ENCODE peak calls at places on chromosomes 6 and 20, in five cellular contexts. H, I, T, D and G are unnamed samples.

GRCh38 chr6:39495023-39495422 is 172.5 kb upstream of the KCNK16 start:
- DNase-seq in T (no peak), H (peak), D (no peak), I (no peak), G (no peak)

GRCh38 chr6:34386316-34387137 is 5.9 kb downstream of the NUDT3 start:
- DNase-seq in I (no peak), D (no peak), H (peak), T (no peak), G (peak)

GRCh38 chr20:60765821-60766403 is 486.1 kb upstream of the CDH4 start:
- DNase-seq in D (no peak), I (no peak), T (no peak), H (no peak), G (no peak)

GRCh38 chr6:140140891-140141290 is 766.4 kb upstream of the CITED2 start:
- DNase-seq in H (no peak), I (no peak), D (no peak), T (no peak), G (no peak)

GRCh38 chr20:41176711-41177552 is 39.6 kb downstream of the PLCG1 start:
- DNase-seq in I (peak), T (no peak), H (no peak), D (no peak), G (no peak)

GRCh38 chr6:163635315-163635714 is 220.8 kb downstream of the QKI start:
- DNase-seq in I (no peak), D (no peak), T (no peak), H (no peak), G (no peak)

GRCh38 chr20:8855315-8855714 is 213.6 kb upstream of the PLCB4 start:
- DNase-seq in I (no peak), H (peak), T (no peak), D (no peak), G (peak)

GRCh38 chr6:100512203-100512862 is 47.6 kb upstream of the SIM1 start:
- DNase-seq in H (peak), I (no peak), T (peak), D (no peak), G (peak)

GRCh38 chr20:2585811-2586210 is 49.4 kb downstream of the TMC2 start:
- DNase-seq in D (no peak), I (no peak), T (no peak), H (peak), G (peak)

GRCh38 chr20:52593634-52594033 is 378.5 kb upstream of the TSHZ2 start:
- DNase-seq in H (peak), D (no peak), T (no peak), I (no peak), G (no peak)

GRCh38 chr6:167932468-167933276 is 64.8 kb upstream of the KIF25 start:
- DNase-seq in D (no peak), T (no peak), I (peak), H (peak), G (no peak)

GRCh38 chr6:14542670-14543366 is 425.2 kb downstream of the CD83 start:
- DNase-seq in D (no peak), H (peak), T (no peak), I (no peak), G (peak)

GRCh38 chr6:5610640-5611039 is 349.3 kb downstream of the FARS2 start:
- DNase-seq in D (no peak), H (no peak), I (no peak), T (no peak), G (no peak)

GRCh38 chr6:7587631-7588100 is 2.3 kb upstream of the SNRNP48 start:
- DNase-seq in D (no peak), H (peak), I (no peak), T (no peak), G (peak)

GRCh38 chr20:37172836-37173235 is 6.3 kb upstream of the RPN2 start:
- DNase-seq in T (no peak), D (no peak), H (no peak), I (no peak), G (no peak)

GRCh38 chr6:3210024-3210610 is 17.3 kb downstream of the TUBB2B start:
- DNase-seq in T (no peak), D (no peak), I (no peak), H (no peak), G (no peak)

GRCh38 chr6:134400941-134401340 is 83.0 kb upstream of the SGK1 start:
- DNase-seq in I (no peak), D (no peak), H (no peak), T (no peak), G (no peak)

GRCh38 chr6:81995548-81996289 is 243.2 kb upstream of the TENT5A start:
- DNase-seq in I (no peak), D (no peak), T (no peak), H (peak), G (peak)

GRCh38 chr20:18663932-18664331 is 76.1 kb downstream of the DTD1 start:
- DNase-seq in H (peak), T (no peak), I (no peak), D (no peak), G (peak)

GRCh38 chr20:47509104-47509661 is 7.5 kb downstream of the NCOA3 start:
- DNase-seq in H (no peak), T (no peak), I (no peak), D (no peak), G (no peak)

GRCh38 chr6:31068738-31069340 is 43.5 kb downstream of the C6orf15 start:
- DNase-seq in I (peak), H (peak), T (peak), D (peak), G (peak)

GRCh38 chr6:45209762-45210161 is 118.4 kb upstream of the RUNX2 start:
- DNase-seq in D (no peak), T (no peak), I (no peak), H (peak), G (no peak)

GRCh38 chr20:19552144-19552895 is 205.7 kb upstream of the RIN2 start:
- DNase-seq in H (no peak), I (peak), D (no peak), T (peak), G (peak)

GRCh38 chr20:36109251-36109947 is 45.1 kb upstream of the EPB41L1 start:
- DNase-seq in D (no peak), H (peak), I (no peak), T (no peak), G (no peak)

GRCh38 chr20:62361799-62362589 is 5.1 kb downstream of the LAMA5 start:
- DNase-seq in I (peak), T (peak), D (no peak), H (no peak), G (no peak)

GRCh38 chr20:13322198-13322597 is 101.1 kb downstream of the ISM1 start:
- DNase-seq in I (no peak), H (no peak), T (no peak), D (no peak), G (no peak)

GRCh38 chr6:16163535-16164300 is 34.8 kb downstream of the MYLIP start:
- DNase-seq in H (no peak), I (no peak), T (no peak), D (no peak), G (peak)

GRCh38 chr20:44566018-44566417 is 16.4 kb upstream of the PKIG start:
- DNase-seq in I (no peak), H (peak), D (no peak), T (no peak), G (no peak)

GRCh38 chr20:41004561-41005360 is 23.9 kb upstream of the TOP1 start:
- DNase-seq in I (no peak), H (peak), T (no peak), D (no peak), G (peak)

GRCh38 chr6:34468378-34468892 is 2.6 kb downstream of the PACSIN1 start:
- DNase-seq in H (no peak), T (no peak), D (no peak), I (no peak), G (no peak)

DNA sequence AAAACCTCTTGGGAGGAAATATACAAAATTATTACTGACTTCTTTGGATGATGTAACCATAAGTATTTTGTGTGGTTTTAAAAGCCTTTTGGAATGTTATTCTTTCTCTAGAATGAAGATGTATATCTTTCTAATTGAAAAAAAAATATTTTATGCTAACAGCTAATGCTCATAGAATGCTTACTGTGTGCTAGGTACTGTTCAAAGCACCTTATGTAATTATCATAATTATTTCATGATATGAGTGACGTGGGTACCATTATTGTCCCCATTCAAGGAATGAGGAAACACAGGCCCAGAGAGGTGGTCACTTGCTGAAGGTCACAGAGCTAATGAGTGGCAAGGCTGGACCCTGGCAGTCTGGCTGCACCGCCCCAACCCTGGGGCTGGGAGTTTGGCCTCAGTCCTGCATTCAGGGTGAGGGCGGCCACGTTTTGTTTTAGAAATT is 37.5 kb downstream of the TFEB start:
- DNase-seq in T (no peak), I (no peak), H (peak), D (no peak), G (no peak)
- H3K4me3 ChIP-seq in T (no peak), I (no peak), H (no peak), D (no peak), G (peak)

GRCh38 chr20:1281279-1282057 is 15.4 kb downstream of the SNPH start:
- DNase-seq in T (no peak), D (no peak), H (no peak), I (no peak), G (no peak)
- H3K4me3 ChIP-seq in T (no peak), D (no peak), H (no peak), I (no peak), G (no peak)

DNA sequence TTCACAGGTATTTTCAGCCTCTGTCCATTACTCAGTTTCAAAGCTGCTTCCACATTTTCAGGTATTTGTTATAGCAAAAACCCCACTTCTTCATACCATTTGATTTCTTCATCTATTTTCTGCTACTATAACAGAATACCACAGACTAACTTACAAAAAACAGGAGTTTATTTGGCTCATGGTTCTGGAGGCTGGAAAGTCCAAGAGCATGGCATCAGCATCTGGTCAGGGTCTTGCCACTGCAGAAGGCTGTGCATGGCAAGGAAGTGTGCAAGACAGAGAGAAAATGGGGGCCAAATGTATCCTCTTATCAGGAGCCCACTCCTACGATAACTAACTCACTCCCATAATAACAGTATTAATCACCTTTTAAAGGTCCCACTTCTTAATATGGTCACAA is 82.8 kb upstream of the FOXA2 start:
- DNase-seq in H (no peak), I (no peak), D (no peak), T (no peak), G (no peak)
- H3K4me3 ChIP-seq in H (no peak), I (no peak), D (no peak), T (no peak), G (no peak)

DNA sequence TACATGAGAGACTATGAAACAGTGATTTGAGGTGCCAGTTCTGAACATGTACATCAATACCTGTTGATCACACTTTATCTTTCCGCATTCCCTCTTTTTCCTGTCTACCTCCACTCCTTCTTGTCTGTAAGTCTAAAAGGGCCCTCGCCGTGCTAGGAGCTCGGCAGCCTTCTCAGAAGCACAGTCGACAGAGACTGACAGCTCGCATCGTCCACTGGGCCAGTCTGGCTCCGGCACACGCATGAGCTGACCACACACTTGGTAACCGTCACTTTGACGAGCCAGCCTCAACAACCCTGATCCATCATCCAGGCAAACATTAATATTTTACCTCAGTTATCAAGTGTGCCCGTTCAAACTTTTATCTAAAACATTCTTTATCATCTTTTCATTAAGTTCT is 265.3 kb downstream of the TFAP2A start:
- DNase-seq in D (no peak), H (no peak), T (no peak), I (no peak), G (no peak)
- H3K4me3 ChIP-seq in D (no peak), H (no peak), T (no peak), I (no peak), G (no peak)

GRCh38 chr6:166679566-166679965 is 52.5 kb upstream of the RPS6KA2 start:
- DNase-seq in T (no peak), H (no peak), I (no peak), D (no peak), G (no peak)
- H3K4me3 ChIP-seq in T (no peak), H (no peak), I (no peak), D (no peak), G (no peak)

DNA sequence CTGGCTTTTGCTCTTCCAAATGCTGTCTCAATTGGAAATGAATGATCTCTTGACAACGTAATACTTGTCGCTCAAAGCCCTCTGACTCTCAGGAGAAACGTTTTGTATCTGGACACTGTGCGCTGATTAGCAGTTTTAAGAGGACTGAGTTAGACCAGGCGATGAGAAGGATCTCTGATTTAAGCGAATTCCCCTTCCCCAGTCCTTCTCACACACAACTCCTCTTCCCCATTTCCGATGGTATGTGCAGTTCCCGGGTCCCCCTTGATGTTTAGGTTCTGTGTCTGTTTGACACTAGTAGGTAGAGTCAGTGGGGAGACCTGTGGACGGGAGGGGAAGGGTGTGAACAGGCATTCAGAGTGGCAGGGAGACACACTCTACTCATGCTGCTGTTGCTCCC is 2.5 kb downstream of the ZDHHC14 start:
- DNase-seq in D (no peak), T (no peak), H (no peak), I (no peak), G (no peak)
- H3K4me3 ChIP-seq in D (no peak), T (no peak), H (no peak), I (no peak), G (no peak)

DNA sequence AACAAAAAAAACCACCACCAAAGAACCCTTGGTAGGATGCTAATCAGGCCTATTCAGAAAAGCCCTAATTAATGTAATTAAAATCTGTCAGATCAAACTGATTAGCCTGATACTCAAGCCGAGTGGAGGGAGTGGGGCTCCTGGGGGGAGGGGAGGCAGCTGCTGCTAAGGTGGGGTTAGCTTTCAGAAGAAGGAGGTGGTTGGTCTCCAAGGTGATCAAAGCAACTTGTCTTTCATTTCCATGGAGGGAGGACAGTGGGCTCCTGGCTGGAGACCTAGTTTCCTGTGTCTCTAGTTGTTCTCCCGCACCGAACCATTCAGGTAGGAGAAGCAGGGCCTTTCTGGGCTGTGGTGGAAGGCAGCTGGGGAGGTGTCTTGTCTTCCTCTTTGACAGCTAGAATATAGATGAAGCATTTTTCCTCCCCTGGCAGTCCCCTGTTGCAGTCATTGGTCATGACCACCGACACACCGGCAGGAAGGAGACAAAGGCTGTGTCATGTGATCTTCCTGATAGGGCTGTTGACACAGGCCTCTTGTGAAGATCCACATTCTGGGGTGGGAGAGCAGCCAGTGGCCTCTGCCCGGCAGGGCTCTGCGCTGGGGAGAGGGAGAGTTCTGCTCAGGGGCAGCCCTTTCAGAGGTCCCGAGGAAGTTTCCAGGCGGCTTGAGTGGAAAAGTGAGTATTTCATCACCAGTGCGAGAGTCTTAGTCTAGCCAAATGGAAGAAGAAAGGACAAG is 39.9 kb upstream of the PRDM1 start:
- DNase-seq in D (no peak), I (no peak), T (no peak), H (no peak), G (no peak)
- H3K4me3 ChIP-seq in D (no peak), I (no peak), T (no peak), H (no peak), G (no peak)

DNA sequence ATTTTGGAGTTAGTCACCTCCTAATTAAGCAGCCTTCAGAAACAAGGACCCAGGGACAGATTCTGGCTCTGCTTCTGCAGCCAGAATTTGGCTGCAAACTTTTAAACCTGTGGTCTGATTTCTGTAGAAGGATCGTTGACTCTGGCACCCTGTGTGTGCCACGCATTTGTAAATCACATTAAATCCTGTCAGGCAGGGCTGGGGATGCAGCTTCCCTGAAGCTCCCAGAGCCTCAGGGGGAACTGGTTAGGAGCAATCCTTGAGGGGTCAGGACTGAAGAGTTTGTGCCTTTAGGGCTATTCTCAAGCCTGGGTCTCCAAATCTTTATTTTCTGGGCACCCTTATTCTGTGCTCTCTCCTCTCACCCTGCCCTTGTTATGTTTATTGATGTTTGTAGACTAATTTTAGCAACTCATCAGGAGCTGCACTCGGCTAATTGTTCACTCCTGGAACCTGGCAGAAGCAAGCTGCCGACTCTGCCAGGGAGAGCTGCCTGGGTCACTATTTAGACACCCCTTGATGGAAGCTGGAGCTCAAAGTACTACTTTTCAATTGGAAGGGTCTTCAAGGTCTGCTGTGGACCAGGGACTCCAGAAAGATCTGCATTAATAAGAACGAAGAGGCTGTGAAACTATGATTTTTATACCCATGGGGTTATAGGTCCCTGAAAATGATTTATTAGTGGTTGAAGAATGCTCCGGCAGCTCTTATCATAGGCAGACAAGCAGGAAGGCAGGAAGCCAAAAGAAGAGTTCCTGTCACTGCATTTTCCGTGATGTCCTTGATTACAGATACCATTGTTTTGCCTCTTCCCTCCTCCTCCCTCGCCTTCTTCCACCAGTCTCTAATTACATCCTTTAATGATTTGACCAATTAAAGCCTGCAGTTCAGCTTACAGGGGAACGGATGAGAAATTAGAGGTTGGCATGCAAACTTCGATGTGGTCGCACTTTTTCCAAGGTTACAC is 6.5 kb downstream of the NOX3 start:
- DNase-seq in D (no peak), I (no peak), H (no peak), T (no peak), G (no peak)
- H3K4me3 ChIP-seq in D (no peak), I (no peak), H (no peak), T (no peak), G (no peak)

GRCh38 chr6:101878554-101879276 is 485.2 kb downstream of the GRIK2 start:
- DNase-seq in T (no peak), D (no peak), H (no peak), I (no peak), G (peak)
- H3K4me3 ChIP-seq in T (no peak), D (no peak), H (no peak), I (no peak), G (no peak)

GRCh38 chr20:15146948-15147347 is 809.5 kb upstream of the FLRT3 start:
- DNase-seq in D (no peak), I (no peak), H (no peak), T (no peak), G (no peak)

GRCh38 chr20:15141880-15142279 is 804.5 kb upstream of the FLRT3 start:
- DNase-seq in T (no peak), H (no peak), D (no peak), I (no peak), G (no peak)

GRCh38 chr20:15139522-15139921 is 802.1 kb upstream of the FLRT3 start:
- DNase-seq in D (no peak), I (no peak), H (no peak), T (no peak), G (no peak)

GRCh38 chr20:15144911-15145310 is 807.5 kb upstream of the FLRT3 start:
- DNase-seq in H (no peak), D (no peak), I (no peak), T (peak), G (no peak)

DNA sequence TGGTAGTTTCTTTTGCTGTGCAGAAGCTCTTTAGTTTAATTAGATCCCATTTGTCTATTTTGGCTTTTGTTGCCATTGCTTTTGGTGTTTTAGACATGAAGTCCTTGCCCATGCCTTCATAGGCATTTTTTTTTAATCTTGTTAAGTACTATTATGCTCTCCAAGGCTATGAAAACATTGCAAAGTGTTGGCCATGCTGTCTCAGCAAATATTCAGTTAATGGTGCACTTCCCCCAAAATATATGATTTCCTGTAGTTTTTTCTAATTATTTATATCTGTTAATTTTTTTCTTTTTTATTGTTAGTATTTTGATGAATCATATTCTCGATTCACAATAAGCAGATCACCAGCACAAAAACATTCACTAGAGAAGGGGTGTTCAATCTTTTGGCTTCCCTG is 806.1 kb upstream of the FLRT3 start:
- DNase-seq in I (no peak), D (no peak), T (no peak), H (no peak), G (no peak)
- H3K4me3 ChIP-seq in I (no peak), D (no peak), T (no peak), H (no peak), G (no peak)